ENCODE peak calls at places on chromosomes 13 and 19, in nine cellular contexts. C is CD8-positive, alpha-beta T cell; B is neuronal stem cell; A is MM.1S; I is psoas muscle; Z is CD8-positive, alpha-beta memory T cell; P is heart right ventricle; M is effector memory CD4-positive, alpha-beta T cell; K is GM23248. Q is an unnamed sample. For H3K36me3, the result is how much of the 10 kb centered on the place peaks cover.

GRCh38 chr13:30047154-30047874 is 196.9 kb upstream of the UBL3 start:
- DNase-seq in C (no peak), B (no peak), A (peak), I (no peak), Z (no peak), P (no peak), M (no peak), K (peak), Q (no peak)

GRCh38 chr13:76709851-76710250 is 176.4 kb downstream of the KCTD12 start:
- DNase-seq in C (no peak), B (no peak), A (no peak), I (no peak), Z (no peak), P (no peak), M (no peak), K (peak), Q (no peak)

GRCh38 chr13:90492872-90493271 is 854.6 kb upstream of the MIR17HG start:
- DNase-seq in C (no peak), B (no peak), A (no peak), I (no peak), Z (no peak), P (no peak), M (no peak), K (no peak), Q (no peak)

GRCh38 chr13:39038569-39038898 is 278 bp downstream of the NHLRC3 start:
- DNase-seq in C (no peak), B (no peak), A (peak), I (no peak), Z (peak), P (no peak), M (peak), K (peak), Q (no peak)

GRCh38 chr19:49502866-49503581 is 6.8 kb downstream of the RPS11 start:
- DNase-seq in C (peak), B (no peak), A (peak), I (peak), Z (peak), P (no peak), M (peak), K (peak), Q (no peak)

GRCh38 chr19:2478324-2478755 is 2.4 kb downstream of the GADD45B start:
- DNase-seq in C (peak), B (no peak), A (peak), I (peak), Z (peak), P (peak), M (peak), K (peak), Q (no peak)

GRCh38 chr13:34070006-34070405 is 252.1 kb downstream of the RFC3 start:
- DNase-seq in C (no peak), B (no peak), A (no peak), I (no peak), Z (no peak), P (no peak), M (no peak), K (peak), Q (no peak)

GRCh38 chr19:5141278-5141925 is 172.5 kb downstream of the KDM4B start:
- DNase-seq in C (no peak), B (no peak), A (no peak), I (peak), Z (no peak), P (peak), M (no peak), K (peak), Q (no peak)

GRCh38 chr19:54434862-54435174 is 14.2 kb upstream of the LENG8 start:
- DNase-seq in C (no peak), B (no peak), A (no peak), I (no peak), Z (no peak), P (no peak), M (no peak), K (no peak), Q (no peak)

GRCh38 chr19:35404879-35405622 is 34.2 kb downstream of the GPR42 start:
- DNase-seq in C (no peak), B (peak), A (no peak), I (peak), Z (no peak), P (no peak), M (no peak), K (peak), Q (peak)

GRCh38 chr19:43525836-43526771 is 897 bp downstream of the ETHE1 start:
- DNase-seq in C (peak), B (no peak), A (no peak), I (no peak), Z (no peak), P (no peak), M (no peak), K (peak), Q (no peak)

GRCh38 chr13:24274452-24274971 is 34.9 kb upstream of the C1QTNF9 start:
- DNase-seq in C (peak), B (no peak), A (no peak), I (no peak), Z (peak), P (peak), M (peak), K (no peak), Q (no peak)

GRCh38 chr13:95267662-95268369 is 33.4 kb downstream of the ABCC4 start:
- DNase-seq in C (no peak), B (no peak), A (no peak), I (no peak), Z (no peak), P (no peak), M (no peak), K (peak), Q (no peak)

GRCh38 chr19:46861691-46862503 is 1.1 kb downstream of the ARHGAP35 start:
- DNase-seq in C (no peak), B (no peak), A (no peak), I (no peak), Z (no peak), P (peak), M (no peak), K (peak), Q (no peak)

GRCh38 chr19:10602330-10603083 is 15.4 kb upstream of the AP1M2 start:
- DNase-seq in C (peak), B (peak), A (peak), I (peak), Z (peak), P (peak), M (peak), K (peak), Q (peak)

GRCh38 chr13:48710160-48710559 is 56.4 kb downstream of the CYSLTR2 start:
- DNase-seq in C (no peak), B (no peak), A (no peak), I (no peak), Z (no peak), P (no peak), M (no peak), K (no peak), Q (no peak)

GRCh38 chr13:95035311-95036109 is 265.7 kb downstream of the ABCC4 start:
- DNase-seq in C (no peak), B (no peak), A (no peak), I (no peak), Z (no peak), P (no peak), M (no peak), K (no peak), Q (no peak)

GRCh38 chr19:1478934-1479707 is at the start of gene C19orf25:
- DNase-seq in C (peak), B (peak), A (peak), I (peak), Z (peak), P (peak), M (peak), K (peak), Q (peak)

GRCh38 chr19:6424190-6424938 is at the start of gene KHSRP:
- DNase-seq in C (no peak), B (no peak), A (peak), I (peak), Z (peak), P (peak), M (peak), K (peak), Q (no peak)

GRCh38 chr19:55099557-55100506 is 17.6 kb downstream of the PPP1R12C start:
- DNase-seq in C (no peak), B (no peak), A (no peak), I (peak), Z (no peak), P (peak), M (no peak), K (no peak), Q (no peak)

GRCh38 chr13:36681894-36682624 is 8.2 kb downstream of the SERTM1 start:
- DNase-seq in C (no peak), B (no peak), A (no peak), I (no peak), Z (no peak), P (no peak), M (no peak), K (no peak), Q (no peak)

GRCh38 chr13:96862093-96862492 is 132.2 kb downstream of the OXGR1 start:
- DNase-seq in C (no peak), B (no peak), A (no peak), I (no peak), Z (no peak), P (no peak), M (no peak), K (no peak), Q (no peak)

GRCh38 chr19:9848060-9848459 is 12.9 kb downstream of the PIN1 start:
- DNase-seq in C (peak), B (no peak), A (peak), I (no peak), Z (peak), P (no peak), M (no peak), K (no peak), Q (no peak)

GRCh38 chr19:1122972-1123363 is 19.2 kb downstream of the GPX4 start:
- DNase-seq in C (no peak), B (peak), A (no peak), I (peak), Z (no peak), P (peak), M (no peak), K (peak), Q (peak)

GRCh38 chr13:48156466-48156865 is 61.6 kb upstream of the MED4 start:
- DNase-seq in C (peak), B (no peak), A (peak), I (no peak), Z (peak), P (no peak), M (peak), K (no peak), Q (no peak)

GRCh38 chr19:2097330-2098327 is 914 bp downstream of the IZUMO4 start:
- DNase-seq in C (no peak), B (no peak), A (peak), I (no peak), Z (peak), P (no peak), M (peak), K (peak), Q (no peak)

GRCh38 chr19:54073829-54074228 is 7.3 kb downstream of the TARM1 start:
- DNase-seq in C (no peak), B (no peak), A (no peak), I (no peak), Z (no peak), P (no peak), M (no peak), K (no peak), Q (no peak)

GRCh38 chr13:79678100-79678499 is 197.1 kb downstream of the NDFIP2 start:
- DNase-seq in C (no peak), B (no peak), A (no peak), I (no peak), Z (no peak), P (no peak), M (no peak), K (peak), Q (no peak)

GRCh38 chr19:4052114-4052992 is 14.3 kb downstream of the ZBTB7A start:
- DNase-seq in C (no peak), B (no peak), A (no peak), I (peak), Z (no peak), P (peak), M (no peak), K (peak), Q (no peak)

GRCh38 chr13:99322297-99323103 is 15.3 kb upstream of the GPR183 start:
- DNase-seq in C (no peak), B (no peak), A (no peak), I (no peak), Z (peak), P (no peak), M (peak), K (peak), Q (no peak)

GRCh38 chr19:49473868-49474544 is at the start of gene FLT3LG:
- DNase-seq in C (peak), B (no peak), A (peak), I (peak), Z (peak), P (peak), M (peak), K (peak), Q (no peak)

GRCh38 chr19:40592170-40592569 is 9.0 kb upstream of the LTBP4 start:
- DNase-seq in C (no peak), B (no peak), A (peak), I (no peak), Z (no peak), P (no peak), M (no peak), K (peak), Q (no peak)

GRCh38 chr13:47066261-47066660 is 169.4 kb upstream of the HTR2A start:
- DNase-seq in C (no peak), B (no peak), A (no peak), I (no peak), Z (no peak), P (no peak), M (no peak), K (peak), Q (no peak)

GRCh38 chr19:409515-410242 is 732 bp upstream of the C2CD4C start:
- DNase-seq in C (no peak), B (no peak), A (no peak), I (no peak), Z (no peak), P (no peak), M (no peak), K (no peak), Q (no peak)

GRCh38 chr13:50127017-50127725 is 111.9 kb downstream of the KCNRG start:
- DNase-seq in C (peak), B (peak), A (no peak), I (peak), Z (peak), P (peak), M (no peak), K (peak), Q (no peak)

GRCh38 chr13:41696163-41697003 is 239.0 kb downstream of the RGCC start:
- DNase-seq in C (no peak), B (no peak), A (no peak), I (no peak), Z (no peak), P (no peak), M (no peak), K (peak), Q (peak)

DNA sequence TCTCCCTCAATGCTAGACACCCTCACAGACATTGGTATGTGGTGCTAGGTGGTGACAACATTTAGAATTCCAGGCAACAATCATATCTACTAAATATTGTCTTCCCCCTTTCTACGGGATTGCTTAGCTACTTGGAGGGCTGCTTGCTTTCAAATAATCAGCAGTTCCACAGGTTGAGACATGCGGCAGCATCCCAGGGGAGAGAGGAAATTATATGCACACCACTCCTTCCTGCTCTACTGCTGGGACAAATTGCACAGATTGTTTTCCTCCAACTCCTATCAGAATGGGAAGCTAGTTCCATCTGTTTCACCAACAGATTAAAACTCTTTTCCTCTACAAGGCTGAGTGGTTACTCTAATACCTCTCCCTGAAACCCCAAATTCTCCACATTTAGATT is 275.4 kb downstream of the DNAJC15 start:
- DNase-seq in C (no peak), B (no peak), A (no peak), I (no peak), Z (no peak), P (no peak), M (no peak), K (no peak), Q (no peak)
- H3K4me3 ChIP-seq in C (no peak), B (no peak), A (no peak), I (no peak), Z (no peak), P (no peak), M (no peak), K (no peak), Q (no peak)

DNA sequence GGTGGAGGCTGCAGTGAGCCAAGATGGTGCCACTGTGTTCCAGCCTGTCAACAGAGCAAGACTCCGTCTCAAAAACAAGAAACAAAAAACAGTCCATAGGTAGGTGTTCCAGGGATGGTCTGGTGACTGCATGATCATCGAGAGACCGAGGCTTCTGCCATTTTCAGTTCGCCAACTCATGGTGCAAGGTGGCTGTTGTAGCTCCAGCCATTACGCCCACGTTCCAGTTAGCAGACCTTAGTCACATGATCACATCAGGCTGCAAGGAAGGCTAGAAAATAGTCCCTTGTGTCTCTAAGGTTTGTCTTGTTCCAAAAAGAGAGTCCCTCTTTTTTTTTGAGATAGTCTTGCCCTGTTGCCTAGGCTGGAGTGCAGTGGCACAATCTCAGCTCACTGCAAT is 3.1 kb upstream of the CLASRP start:
- DNase-seq in C (no peak), B (no peak), A (no peak), I (no peak), Z (no peak), P (no peak), M (no peak), K (no peak), Q (no peak)
- H3K36me3 ChIP-seq in C (under half), B (under half), A (under half), I (half or more), Z (under half), P (half or more), M (under half), K (under half), Q (under half)

GRCh38 chr19:48102870-48103751 is 7.5 kb downstream of the PLA2G4C start:
- DNase-seq in C (no peak), B (peak), A (peak), I (no peak), Z (peak), P (no peak), M (no peak), K (peak), Q (peak)
- H3K4me3 ChIP-seq in C (no peak), B (no peak), A (no peak), I (no peak), Z (no peak), P (no peak), M (no peak), K (no peak), Q (no peak)

GRCh38 chr13:58721273-58721672 is 1089.7 kb downstream of the PCDH17 start:
- DNase-seq in C (no peak), B (no peak), A (no peak), I (no peak), Z (no peak), P (no peak), M (no peak), K (no peak), Q (no peak)
- H3K36me3 ChIP-seq in C (under half), B (under half), A (under half), I (under half), Z (under half), P (under half), M (under half), K (under half), Q (under half)

DNA sequence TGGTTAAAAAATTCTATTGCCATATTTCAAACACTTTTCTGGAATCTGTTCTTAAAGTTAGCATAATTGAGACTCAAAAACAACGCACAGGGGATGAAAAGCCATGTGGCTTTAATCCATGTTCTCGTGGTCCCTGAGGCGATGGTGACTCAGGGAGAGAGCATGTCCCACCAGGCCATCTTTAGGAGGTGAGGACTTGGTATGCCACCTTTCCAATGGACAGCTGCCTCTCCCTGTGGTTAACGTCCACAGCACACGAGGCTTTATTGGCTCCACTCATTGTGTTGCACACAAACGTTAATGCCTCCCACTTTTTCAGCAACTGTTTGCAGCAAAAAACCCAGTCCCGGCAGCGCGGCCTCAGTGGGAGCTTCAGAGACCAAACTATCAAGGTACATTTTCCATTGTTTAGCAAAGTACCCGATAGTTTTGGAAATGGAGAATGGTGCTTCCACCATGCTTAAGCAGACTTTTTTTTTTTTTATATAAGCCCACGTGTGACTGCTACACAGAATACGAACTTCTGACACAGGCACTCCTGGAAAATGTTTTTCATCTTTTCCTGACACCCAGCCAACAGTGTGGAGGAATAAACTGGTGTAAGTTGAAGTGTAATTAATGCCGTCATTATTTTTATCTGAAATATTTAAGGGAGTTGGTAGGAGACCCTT is 51.2 kb downstream of the EFNB2 start:
- DNase-seq in C (no peak), B (no peak), A (no peak), I (no peak), Z (no peak), P (no peak), M (no peak), K (no peak), Q (no peak)
- H3K4me3 ChIP-seq in C (no peak), B (no peak), A (no peak), I (peak), Z (no peak), P (peak), M (no peak), K (no peak), Q (no peak)

GRCh38 chr13:20989883-20990282 is 71.5 kb downstream of the LATS2 start:
- DNase-seq in C (no peak), B (no peak), A (no peak), I (no peak), Z (no peak), P (no peak), M (no peak), K (no peak), Q (no peak)
- H3K36me3 ChIP-seq in C (under half), B (under half), A (under half), I (half or more), Z (under half), P (half or more), M (under half), K (under half), Q (half or more)

GRCh38 chr19:30711296-30711695 is 339.1 kb downstream of the ZNF536 start:
- DNase-seq in C (no peak), B (no peak), A (no peak), I (no peak), Z (no peak), P (no peak), M (no peak), K (no peak), Q (no peak)
- H3K4me3 ChIP-seq in C (no peak), B (no peak), A (no peak), I (no peak), Z (no peak), P (no peak), M (no peak), K (no peak), Q (no peak)

GRCh38 chr19:39384839-39385568 is 5.9 kb downstream of the PAF1 start:
- DNase-seq in C (no peak), B (no peak), A (no peak), I (no peak), Z (no peak), P (no peak), M (no peak), K (no peak), Q (no peak)
- H3K36me3 ChIP-seq in C (half or more), B (half or more), A (under half), I (half or more), Z (under half), P (half or more), M (half or more), K (under half), Q (half or more)